ENCODE peak calls at places on chromosomes 11 and 22, in eight cellular contexts. H, V, U, L, S, D, O and W are unnamed samples.

GRCh38 chr22:42434748-42435425 is 2.7 kb upstream of the NFAM1 start:
- DNase-seq in O (no peak), S (no peak), H (no peak), U (no peak), V (no peak), D (no peak), L (no peak), W (no peak)

GRCh38 chr11:69711824-69712801 is 8.3 kb upstream of the FGF19 start:
- DNase-seq in V (no peak), S (no peak), L (no peak), D (no peak), U (no peak), H (no peak), O (no peak), W (no peak)

GRCh38 chr11:72009156-72009555 is 10.4 kb downstream of the IL18BP start:
- DNase-seq in D (no peak), O (no peak), L (no peak), U (no peak), H (no peak), V (no peak), S (no peak), W (no peak)

GRCh38 chr11:12110714-12111481 is 508 bp downstream of the MICAL2 start:
- DNase-seq in V (peak; percentile 36), L (peak; percentile 43), H (no peak), O (no peak), U (no peak), D (no peak), S (peak; percentile 46), W (no peak)

GRCh38 chr22:19802001-19802880 is 41.7 kb downstream of the TBX1 start:
- DNase-seq in U (no peak), L (peak; percentile 6), S (no peak), O (no peak), V (no peak), H (no peak), D (no peak), W (no peak)

GRCh38 chr11:36403661-36404060 is 106.4 kb downstream of the TRAF6 start:
- DNase-seq in D (no peak), U (no peak), O (peak; percentile 9), S (no peak), L (no peak), H (no peak), V (no peak), W (no peak)

GRCh38 chr11:75579841-75580240 is 17.8 kb downstream of the SERPINH1 start:
- DNase-seq in H (no peak), U (no peak), L (no peak), D (no peak), V (no peak), S (no peak), O (no peak), W (no peak)

GRCh38 chr11:66232769-66233168 is 35.7 kb upstream of the RAB1B start:
- DNase-seq in S (no peak), O (no peak), V (no peak), L (no peak), U (no peak), D (no peak), H (no peak), W (no peak)

GRCh38 chr22:50473088-50473487 is 1.7 kb downstream of the SBF1 start:
- DNase-seq in H (no peak), S (no peak), D (no peak), V (no peak), L (no peak), O (no peak), U (no peak), W (no peak)

GRCh38 chr11:33317662-33318061 is 60.5 kb downstream of the HIPK3 start:
- DNase-seq in U (peak; percentile 11), S (no peak), V (no peak), L (no peak), H (no peak), D (no peak), O (no peak), W (no peak)

GRCh38 chr11:79546366-79546765 is 105.5 kb upstream of the TENM4 start:
- DNase-seq in O (no peak), U (no peak), S (no peak), D (no peak), V (no peak), H (no peak), L (no peak), W (no peak)

GRCh38 chr11:111735262-111736116 is 30.7 kb downstream of the PPP2R1B start:
- DNase-seq in S (no peak), H (peak; percentile 62), U (peak; percentile 93), O (peak; percentile 99), L (peak; percentile 73), V (no peak), D (peak; percentile 96), W (peak; percentile 98)

GRCh38 chr11:73781303-73781702 is 6.4 kb upstream of the MRPL48 start:
- DNase-seq in D (no peak), S (no peak), H (no peak), L (no peak), V (no peak), O (no peak), U (no peak), W (no peak)

GRCh38 chr11:19739872-19740271 is 27.2 kb downstream of the NAV2 start:
- DNase-seq in H (no peak), O (peak; percentile 39), V (no peak), S (peak; percentile 40), L (no peak), U (no peak), D (no peak), W (no peak)
- TF ChIP-seq CTCF in H (no peak), O (peak; percentile 48), V (no peak), S (peak; percentile 51), L (peak; percentile 54), U (no peak), D (peak; percentile 47), W (peak; percentile 35)

DNA sequence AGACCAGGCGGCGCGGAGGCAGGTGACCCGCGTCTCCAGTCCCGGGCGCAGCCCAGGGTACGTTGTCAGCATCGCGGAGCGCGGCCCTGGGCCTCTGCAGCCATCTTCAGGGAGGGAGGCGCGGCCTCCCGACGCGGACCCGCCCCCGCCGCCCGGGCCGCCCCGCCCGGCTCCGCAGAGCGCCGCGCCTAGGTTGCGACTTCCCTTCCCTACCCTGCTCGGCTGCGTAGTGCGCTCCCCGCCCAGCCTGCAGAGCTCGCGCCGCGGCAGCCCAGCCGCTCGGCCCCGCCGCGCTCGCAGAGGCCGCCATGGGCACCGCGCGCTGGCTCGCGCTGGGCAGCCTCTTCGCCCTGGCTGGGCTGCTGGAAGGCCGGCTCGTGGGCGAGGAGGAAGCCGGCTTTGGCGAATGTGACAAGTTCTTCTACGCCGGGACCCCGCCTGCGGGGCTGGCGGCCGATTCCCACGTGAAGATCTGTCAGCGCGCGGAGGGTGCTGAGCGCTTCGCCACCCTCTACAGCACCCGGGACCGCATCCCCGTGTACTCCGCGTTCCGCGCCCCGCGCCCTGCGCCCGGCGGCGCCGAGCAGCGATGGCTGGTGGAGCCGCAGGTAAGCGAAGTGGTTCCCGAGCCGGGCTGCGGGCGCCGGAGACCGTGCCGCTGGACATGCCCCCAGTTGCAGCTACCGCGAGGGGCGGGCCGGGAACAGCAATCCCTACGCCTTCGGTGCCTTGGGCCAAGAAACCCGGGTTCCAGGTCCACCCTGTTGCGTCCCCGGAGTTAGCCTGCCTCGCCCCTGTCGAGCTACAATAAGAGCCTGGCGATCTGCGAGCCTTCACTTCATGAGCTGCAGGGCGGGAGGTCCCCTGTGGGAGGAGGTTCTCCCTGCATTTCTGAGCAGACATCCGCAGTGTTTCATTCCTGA is at the start of gene ENDOD1:
- DNase-seq in S (peak; percentile 89), O (peak; percentile 78), U (peak; percentile 75), H (no peak), L (peak; percentile 83), D (no peak), V (peak; percentile 93), W (no peak)
- TF ChIP-seq CTCF in S (peak; percentile 10), O (no peak), U (peak; percentile 16), H (no peak), L (no peak), D (no peak), V (peak; percentile 20), W (peak; percentile 11)

GRCh38 chr11:17015639-17016125 is 1.5 kb upstream of the PLEKHA7 start:
- DNase-seq in S (no peak), L (peak; percentile 24), H (no peak), O (peak; percentile 81), V (no peak), U (no peak), D (peak; percentile 3), W (no peak)

GRCh38 chr11:17013548-17014320 is 480 bp downstream of the PLEKHA7 start:
- DNase-seq in V (peak; percentile 67), D (no peak), L (no peak), H (no peak), S (peak; percentile 41), O (no peak), U (peak; percentile 16), W (no peak)

GRCh38 chr11:17012712-17013547 is 1.3 kb downstream of the PLEKHA7 start:
- DNase-seq in U (peak; percentile 86), L (peak; percentile 55), S (peak; percentile 64), D (no peak), H (no peak), O (peak; percentile 72), V (no peak), W (no peak)

GRCh38 chr11:17014321-17014773 is at the start of gene PLEKHA7:
- DNase-seq in D (no peak), L (no peak), H (no peak), V (peak; percentile 64), S (peak; percentile 59), O (no peak), U (peak; percentile 12), W (no peak)

DNA sequence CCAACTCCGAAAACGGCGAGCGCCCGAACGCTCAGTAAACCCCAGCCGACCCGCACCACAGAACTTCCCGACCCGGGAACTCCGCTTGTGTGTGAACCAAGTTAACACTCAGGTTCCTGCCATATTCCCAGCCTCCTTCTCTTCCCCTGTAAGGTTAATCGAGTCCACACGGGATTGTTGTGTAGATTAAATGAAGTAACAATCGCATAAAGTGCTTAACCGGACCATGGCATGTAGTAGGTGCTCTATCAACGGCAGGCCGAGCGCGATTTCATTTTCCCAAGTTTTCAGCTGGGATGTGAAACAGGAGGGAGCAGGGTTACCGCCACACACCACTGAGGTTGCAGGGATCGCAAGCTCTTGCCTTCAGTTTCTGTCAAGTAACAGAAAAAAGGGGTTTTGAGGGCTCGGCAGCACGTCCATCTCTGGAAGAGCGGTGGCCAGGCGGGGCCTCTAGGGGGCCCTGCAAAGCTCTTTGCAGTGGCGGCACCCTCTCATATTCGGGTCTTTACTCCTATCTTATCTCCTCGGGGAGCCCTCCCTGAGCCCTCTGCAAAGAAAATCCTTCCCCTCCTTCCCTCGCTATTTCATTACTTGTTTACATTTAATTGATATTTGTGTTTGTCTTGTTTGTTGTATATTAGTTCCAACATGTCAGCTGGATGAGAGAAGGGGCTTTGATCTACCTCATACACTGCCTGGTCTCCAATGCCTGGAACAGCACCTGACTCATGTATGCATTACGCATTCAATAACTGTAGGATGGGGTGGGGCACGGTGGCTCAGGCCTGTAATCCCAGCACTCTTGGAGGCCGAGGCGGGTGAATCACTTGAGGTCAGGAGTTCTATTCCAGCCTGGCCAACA is 792 bp upstream of the PLEKHA7 start:
- DNase-seq in V (peak; percentile 75), U (peak; percentile 62), O (peak; percentile 52), H (no peak), S (peak; percentile 56), L (no peak), D (no peak), W (no peak)
- TF ChIP-seq CTCF in V (peak; percentile 52), U (peak; percentile 23), O (peak; percentile 44), H (no peak), S (peak; percentile 56), L (peak; percentile 57), D (peak; percentile 28), W (peak; percentile 6)

GRCh38 chr11:120715239-120715638 is 203.7 kb downstream of the GRIK4 start:
- DNase-seq in O (peak; percentile 28), D (no peak), S (no peak), V (peak; percentile 70), L (no peak), H (no peak), U (no peak), W (no peak)
- TF ChIP-seq CTCF in O (peak; percentile 73), D (peak; percentile 66), S (peak; percentile 56), V (peak; percentile 60), L (peak; percentile 36), H (no peak), U (peak; percentile 22), W (peak; percentile 60)

GRCh38 chr11:44519989-44520737 is 45.3 kb upstream of the CD82 start:
- DNase-seq in U (no peak), O (peak; percentile 61), S (no peak), D (no peak), L (peak; percentile 35), H (no peak), V (no peak), W (no peak)
- TF ChIP-seq CTCF in U (no peak), O (no peak), S (no peak), D (no peak), L (no peak), H (no peak), V (no peak), W (no peak)